ENCODE peak calls at places on chromosomes 11 and 22, in eight cellular contexts. One of them, this sample, is unnamed.

GRCh38 chr11:78097666-78098385 is 18.2 kb upstream of the NDUFC2 start:
- DNase-seq in HFF-Myc: no peak
- DNase-seq in stimulated activated CD4-positive, alpha-beta T cell treated with anti-CD3 and anti-CD28 coated beads, Interleukin-1b, Interleukin-23, amount 100 ng/mL, for 1 hour: no peak
- DNase-seq in NCI-H2029: no peak
- DNase-seq in SJSA1: no peak
- DNase-seq in lower leg skin: no peak
- DNase-seq in fibroblast of gingiva: no peak
- DNase-seq in B cell: no peak
- DNase-seq in this sample: no peak

GRCh38 chr22:46972901-46973831 is 210.7 kb downstream of the TBC1D22A start:
- DNase-seq in HFF-Myc: no peak
- DNase-seq in stimulated activated CD4-positive, alpha-beta T cell treated with anti-CD3 and anti-CD28 coated beads, Interleukin-1b, Interleukin-23, amount 100 ng/mL, for 1 hour: no peak
- DNase-seq in NCI-H2029: no peak
- DNase-seq in SJSA1: no peak
- DNase-seq in lower leg skin: peak; percentile 76
- DNase-seq in fibroblast of gingiva: no peak
- DNase-seq in B cell: no peak
- DNase-seq in this sample: no peak

GRCh38 chr11:30432177-30432576 is 109.3 kb downstream of the ARL14EP start:
- DNase-seq in HFF-Myc: no peak
- DNase-seq in stimulated activated CD4-positive, alpha-beta T cell treated with anti-CD3 and anti-CD28 coated beads, Interleukin-1b, Interleukin-23, amount 100 ng/mL, for 1 hour: no peak
- DNase-seq in NCI-H2029: no peak
- DNase-seq in SJSA1: no peak
- DNase-seq in lower leg skin: no peak
- DNase-seq in fibroblast of gingiva: no peak
- DNase-seq in B cell: no peak
- DNase-seq in this sample: no peak

GRCh38 chr11:125441648-125442410 is 54.2 kb downstream of the FEZ1 start:
- DNase-seq in HFF-Myc: no peak
- DNase-seq in stimulated activated CD4-positive, alpha-beta T cell treated with anti-CD3 and anti-CD28 coated beads, Interleukin-1b, Interleukin-23, amount 100 ng/mL, for 1 hour: no peak
- DNase-seq in NCI-H2029: no peak
- DNase-seq in SJSA1: no peak
- DNase-seq in lower leg skin: no peak
- DNase-seq in fibroblast of gingiva: no peak
- DNase-seq in B cell: no peak
- DNase-seq in this sample: no peak

GRCh38 chr11:73465019-73465675 is 88.9 kb downstream of the RELT start:
- DNase-seq in HFF-Myc: no peak
- DNase-seq in stimulated activated CD4-positive, alpha-beta T cell treated with anti-CD3 and anti-CD28 coated beads, Interleukin-1b, Interleukin-23, amount 100 ng/mL, for 1 hour: no peak
- DNase-seq in NCI-H2029: no peak
- DNase-seq in SJSA1: no peak
- DNase-seq in lower leg skin: no peak
- DNase-seq in fibroblast of gingiva: no peak
- DNase-seq in B cell: no peak
- DNase-seq in this sample: no peak

GRCh38 chr11:65743928-65744698 is 23.5 kb upstream of the RNASEH2C start:
- DNase-seq in HFF-Myc: no peak
- DNase-seq in stimulated activated CD4-positive, alpha-beta T cell treated with anti-CD3 and anti-CD28 coated beads, Interleukin-1b, Interleukin-23, amount 100 ng/mL, for 1 hour: no peak
- DNase-seq in NCI-H2029: peak; percentile 38
- DNase-seq in SJSA1: peak; percentile 70
- DNase-seq in lower leg skin: no peak
- DNase-seq in fibroblast of gingiva: peak; percentile 27
- DNase-seq in B cell: no peak
- DNase-seq in this sample: no peak

GRCh38 chr11:118139578-118139977 is 13.0 kb downstream of the SCN4B start:
- DNase-seq in HFF-Myc: no peak
- DNase-seq in stimulated activated CD4-positive, alpha-beta T cell treated with anti-CD3 and anti-CD28 coated beads, Interleukin-1b, Interleukin-23, amount 100 ng/mL, for 1 hour: no peak
- DNase-seq in NCI-H2029: no peak
- DNase-seq in SJSA1: no peak
- DNase-seq in lower leg skin: no peak
- DNase-seq in fibroblast of gingiva: no peak
- DNase-seq in B cell: no peak
- DNase-seq in this sample: no peak

GRCh38 chr11:88531776-88532175 is 194.2 kb upstream of the CTSC start:
- DNase-seq in HFF-Myc: no peak
- DNase-seq in stimulated activated CD4-positive, alpha-beta T cell treated with anti-CD3 and anti-CD28 coated beads, Interleukin-1b, Interleukin-23, amount 100 ng/mL, for 1 hour: no peak
- DNase-seq in NCI-H2029: no peak
- DNase-seq in SJSA1: no peak
- DNase-seq in lower leg skin: no peak
- DNase-seq in fibroblast of gingiva: no peak
- DNase-seq in B cell: no peak
- DNase-seq in this sample: no peak

GRCh38 chr11:27718346-27718852 is 18.1 kb upstream of the BDNF start:
- DNase-seq in HFF-Myc: no peak
- DNase-seq in stimulated activated CD4-positive, alpha-beta T cell treated with anti-CD3 and anti-CD28 coated beads, Interleukin-1b, Interleukin-23, amount 100 ng/mL, for 1 hour: no peak
- DNase-seq in NCI-H2029: peak; percentile 12
- DNase-seq in SJSA1: peak; percentile 55
- DNase-seq in lower leg skin: no peak
- DNase-seq in fibroblast of gingiva: peak; percentile 95
- DNase-seq in B cell: no peak
- DNase-seq in this sample: peak; percentile 95

GRCh38 chr22:18031670-18032454 is 7.5 kb upstream of the MICAL3 start:
- DNase-seq in HFF-Myc: peak; percentile 90
- DNase-seq in stimulated activated CD4-positive, alpha-beta T cell treated with anti-CD3 and anti-CD28 coated beads, Interleukin-1b, Interleukin-23, amount 100 ng/mL, for 1 hour: no peak
- DNase-seq in NCI-H2029: peak; percentile 36
- DNase-seq in SJSA1: peak; percentile 95
- DNase-seq in lower leg skin: no peak
- DNase-seq in fibroblast of gingiva: peak; percentile 93
- DNase-seq in B cell: no peak
- DNase-seq in this sample: peak; percentile 82

GRCh38 chr22:44955102-44955501 is 54.7 kb downstream of the PHF21B start:
- DNase-seq in HFF-Myc: no peak
- DNase-seq in stimulated activated CD4-positive, alpha-beta T cell treated with anti-CD3 and anti-CD28 coated beads, Interleukin-1b, Interleukin-23, amount 100 ng/mL, for 1 hour: no peak
- DNase-seq in NCI-H2029: no peak
- DNase-seq in SJSA1: no peak
- DNase-seq in lower leg skin: no peak
- DNase-seq in fibroblast of gingiva: no peak
- DNase-seq in B cell: no peak
- DNase-seq in this sample: no peak

GRCh38 chr11:40722179-40722795 is 737.2 kb downstream of the LRRC4C start:
- DNase-seq in HFF-Myc: no peak
- DNase-seq in stimulated activated CD4-positive, alpha-beta T cell treated with anti-CD3 and anti-CD28 coated beads, Interleukin-1b, Interleukin-23, amount 100 ng/mL, for 1 hour: no peak
- DNase-seq in NCI-H2029: no peak
- DNase-seq in SJSA1: no peak
- DNase-seq in lower leg skin: no peak
- DNase-seq in fibroblast of gingiva: no peak
- DNase-seq in B cell: no peak
- DNase-seq in this sample: no peak

GRCh38 chr22:41939981-41940852 is 6.7 kb downstream of the CENPM start:
- DNase-seq in HFF-Myc: no peak
- DNase-seq in stimulated activated CD4-positive, alpha-beta T cell treated with anti-CD3 and anti-CD28 coated beads, Interleukin-1b, Interleukin-23, amount 100 ng/mL, for 1 hour: peak; percentile 92
- DNase-seq in NCI-H2029: peak; percentile 93
- DNase-seq in SJSA1: no peak
- DNase-seq in lower leg skin: peak; percentile 90
- DNase-seq in fibroblast of gingiva: no peak
- DNase-seq in B cell: peak; percentile 95
- DNase-seq in this sample: no peak

GRCh38 chr11:94650756-94651155 is 83.6 kb downstream of the PIWIL4 start:
- DNase-seq in HFF-Myc: peak; percentile 78
- DNase-seq in stimulated activated CD4-positive, alpha-beta T cell treated with anti-CD3 and anti-CD28 coated beads, Interleukin-1b, Interleukin-23, amount 100 ng/mL, for 1 hour: no peak
- DNase-seq in NCI-H2029: no peak
- DNase-seq in SJSA1: no peak
- DNase-seq in lower leg skin: no peak
- DNase-seq in fibroblast of gingiva: peak; percentile 95
- DNase-seq in B cell: no peak
- DNase-seq in this sample: peak; percentile 86

GRCh38 chr11:62505112-62505783 is 41.4 kb downstream of the AHNAK start:
- DNase-seq in HFF-Myc: no peak
- DNase-seq in stimulated activated CD4-positive, alpha-beta T cell treated with anti-CD3 and anti-CD28 coated beads, Interleukin-1b, Interleukin-23, amount 100 ng/mL, for 1 hour: no peak
- DNase-seq in NCI-H2029: no peak
- DNase-seq in SJSA1: no peak
- DNase-seq in lower leg skin: peak; percentile 91
- DNase-seq in fibroblast of gingiva: no peak
- DNase-seq in B cell: no peak
- DNase-seq in this sample: no peak

GRCh38 chr11:24386551-24387404 is 110.1 kb upstream of the LUZP2 start:
- DNase-seq in HFF-Myc: peak; percentile 1
- DNase-seq in stimulated activated CD4-positive, alpha-beta T cell treated with anti-CD3 and anti-CD28 coated beads, Interleukin-1b, Interleukin-23, amount 100 ng/mL, for 1 hour: no peak
- DNase-seq in NCI-H2029: no peak
- DNase-seq in SJSA1: no peak
- DNase-seq in lower leg skin: no peak
- DNase-seq in fibroblast of gingiva: peak; percentile 4
- DNase-seq in B cell: no peak
- DNase-seq in this sample: peak; percentile 17

GRCh38 chr11:46277623-46278386 is at the start of gene CREB3L1:
- DNase-seq in HFF-Myc: no peak
- DNase-seq in stimulated activated CD4-positive, alpha-beta T cell treated with anti-CD3 and anti-CD28 coated beads, Interleukin-1b, Interleukin-23, amount 100 ng/mL, for 1 hour: no peak
- DNase-seq in NCI-H2029: no peak
- DNase-seq in SJSA1: no peak
- DNase-seq in lower leg skin: peak; percentile 91
- DNase-seq in fibroblast of gingiva: no peak
- DNase-seq in B cell: no peak
- DNase-seq in this sample: no peak